ENCODE peak calls at places on chromosomes 11 and 22, in seven cellular contexts. S is fibroblast of lung, M is breast epithelium, R is heart left ventricle, B is endothelial cell of umbilical vein, E is gastrocnemius medialis, V is heart right ventricle. W is an unnamed sample.

GRCh38 chr22:36299911-36300310 is 47.0 kb downstream of the APOL1 start:
- DNase-seq in B (no peak), R (no peak), V (no peak), S (no peak), M (no peak), E (no peak), W (no peak)

GRCh38 chr22:48858121-48858520 is 969.6 kb downstream of the BRD1 start:
- DNase-seq in M (no peak), B (no peak), V (no peak), E (no peak), R (no peak), S (no peak), W (no peak)

GRCh38 chr22:38228873-38229740 is 27.3 kb downstream of the MAFF start:
- DNase-seq in R (peak), M (peak), E (peak), B (peak), S (peak), V (no peak), W (no peak)

GRCh38 chr11:33724644-33725035 is 11.6 kb downstream of the CD59 start:
- DNase-seq in V (no peak), R (no peak), B (peak), S (peak), M (peak), E (peak), W (no peak)

GRCh38 chr11:129278586-129279319 is 86.6 kb upstream of the ARHGAP32 start:
- DNase-seq in E (no peak), M (no peak), S (no peak), B (no peak), R (peak), V (no peak), W (no peak)

GRCh38 chr11:12469451-12469850 is 92.1 kb downstream of the PARVA start:
- DNase-seq in V (no peak), R (no peak), B (peak), S (peak), M (no peak), E (no peak), W (peak)

GRCh38 chr22:41478891-41479521 is 10.1 kb downstream of the ACO2 start:
- DNase-seq in S (peak), B (no peak), R (no peak), E (peak), V (no peak), M (no peak), W (peak)

GRCh38 chr22:48959496-48959895 is 868.2 kb downstream of the BRD1 start:
- DNase-seq in E (no peak), B (no peak), S (no peak), R (no peak), M (peak), V (no peak), W (no peak)

GRCh38 chr11:57402188-57403066 is 12.0 kb upstream of the PRG2 start:
- DNase-seq in M (no peak), E (no peak), V (no peak), S (peak), R (no peak), B (no peak), W (no peak)

GRCh38 chr11:626475-627272 is at the start of gene SCT:
- DNase-seq in M (no peak), V (no peak), B (no peak), S (no peak), E (no peak), R (no peak), W (no peak)

GRCh38 chr11:21137813-21138212 is 468.4 kb downstream of the NELL1 start:
- DNase-seq in S (no peak), E (no peak), R (no peak), B (no peak), V (no peak), M (no peak), W (no peak)

GRCh38 chr11:110340427-110340826 is 44.0 kb upstream of the RDX start:
- DNase-seq in S (no peak), V (no peak), B (no peak), E (no peak), R (no peak), M (no peak), W (no peak)

GRCh38 chr11:88016392-88017020 is 158.7 kb downstream of the RAB38 start:
- DNase-seq in R (peak), V (peak), B (peak), E (peak), M (peak), S (peak), W (peak)

GRCh38 chr11:118132385-118133151 is 20.1 kb downstream of the SCN4B start:
- DNase-seq in M (no peak), V (no peak), E (no peak), B (no peak), S (no peak), R (no peak), W (no peak)

GRCh38 chr11:78138694-78139421 is 568 bp downstream of the ALG8 start:
- DNase-seq in S (peak), R (no peak), E (no peak), M (no peak), B (no peak), V (no peak), W (no peak)

GRCh38 chr22:45830531-45831245 is 146.3 kb downstream of the WNT7B start:
- DNase-seq in M (no peak), V (no peak), B (peak), R (no peak), S (peak), E (no peak), W (no peak)

GRCh38 chr11:34480339-34480738 is 33.3 kb downstream of the ELF5 start:
- DNase-seq in M (peak), B (no peak), S (peak), V (no peak), R (no peak), E (no peak), W (no peak)

GRCh38 chr11:10298342-10298741 is 4.3 kb upstream of the SBF2 start:
- DNase-seq in M (no peak), V (no peak), B (no peak), S (peak), R (no peak), E (no peak), W (no peak)

GRCh38 chr22:25202290-25202921 is 2.7 kb downstream of the CRYBB3 start:
- DNase-seq in V (peak), S (peak), R (no peak), E (peak), B (peak), M (no peak), W (peak)

GRCh38 chr11:84247129-84247528 is 961.0 kb upstream of the CCDC90B start:
- DNase-seq in E (no peak), S (no peak), V (no peak), R (no peak), B (no peak), M (no peak), W (no peak)

GRCh38 chr11:34707462-34707840 is 86.6 kb downstream of the EHF start:
- DNase-seq in E (no peak), B (no peak), M (no peak), S (no peak), V (no peak), R (no peak), W (no peak)

GRCh38 chr22:39655736-39656285 is 85.3 kb downstream of the CACNA1I start:
- DNase-seq in B (no peak), V (no peak), S (no peak), E (no peak), M (no peak), R (no peak), W (no peak)

GRCh38 chr11:16816358-16817270 is 78.2 kb downstream of the C11orf58 start:
- DNase-seq in E (no peak), V (no peak), R (no peak), S (no peak), M (no peak), B (no peak), W (no peak)

GRCh38 chr22:24592846-24593809 is at the start of gene LRRC75B:
- DNase-seq in B (peak), V (peak), M (peak), S (peak), E (peak), R (peak), W (peak)

GRCh38 chr11:66101055-66101454 is 31.0 kb downstream of the PACS1 start:
- DNase-seq in R (no peak), S (no peak), V (no peak), E (no peak), M (no peak), B (no peak), W (no peak)
- H3K27ac ChIP-seq in R (no peak), S (no peak), V (no peak), E (no peak), M (no peak), B (no peak), W (no peak)

DNA sequence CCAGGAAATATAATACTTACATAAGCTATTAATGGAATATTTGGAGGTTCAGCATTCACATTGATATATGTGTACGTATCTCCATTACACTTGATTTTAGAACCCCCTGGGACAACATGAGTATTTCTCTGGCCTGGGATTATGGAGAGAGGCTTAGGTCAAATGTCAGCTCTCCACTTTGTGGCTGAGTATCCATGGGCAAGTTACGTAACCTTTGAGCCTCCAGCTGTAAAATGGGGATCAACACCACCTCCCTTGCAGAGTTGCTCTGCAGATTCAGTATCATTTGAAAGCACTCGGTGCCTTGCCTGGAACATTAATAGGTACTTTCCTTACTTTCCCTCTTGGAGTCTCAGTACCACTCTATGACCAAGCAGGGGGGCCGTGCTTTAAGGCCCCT is 33.2 kb downstream of the C22orf31 start:
- DNase-seq in V (no peak), S (no peak), M (no peak), R (no peak), E (no peak), B (no peak), W (no peak)
- H3K27ac ChIP-seq in V (no peak), S (no peak), M (no peak), R (no peak), E (no peak), B (no peak), W (peak)

DNA sequence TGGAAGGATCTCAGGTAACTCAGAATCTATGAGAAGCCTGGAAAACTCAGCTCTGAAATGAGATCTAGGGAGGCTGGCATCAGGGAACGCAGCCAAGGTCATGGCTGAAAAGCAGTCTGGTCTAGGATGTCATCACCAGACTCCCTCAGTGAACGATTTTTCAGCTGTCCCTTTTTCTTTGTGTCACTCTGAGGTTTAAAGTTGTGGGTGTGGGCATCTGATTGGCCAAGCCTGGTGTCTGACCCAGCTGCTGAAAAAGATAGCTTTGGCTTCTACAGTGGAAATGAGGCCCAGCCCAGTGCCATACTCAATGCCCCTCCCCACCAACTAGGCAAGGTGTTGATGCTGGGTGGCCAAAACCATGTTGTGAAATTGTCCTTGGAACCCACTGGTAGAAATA is 14.5 kb downstream of the RPS3 start:
- DNase-seq in R (no peak), E (peak), B (no peak), S (no peak), M (no peak), V (no peak), W (no peak)
- H3K27ac ChIP-seq in R (no peak), E (peak), B (no peak), S (no peak), M (no peak), V (no peak), W (no peak)

GRCh38 chr11:66855574-66856495 is 1.0 kb upstream of the LRFN4 start:
- DNase-seq in B (peak), M (peak), S (peak), E (peak), R (peak), V (peak), W (peak)

GRCh38 chr11:66856496-66857233 is at the start of gene LRFN4:
- DNase-seq in S (peak), V (no peak), R (peak), B (no peak), M (no peak), E (no peak), W (no peak)

GRCh38 chr11:66858186-66858938 is 1.5 kb downstream of the LRFN4 start:
- DNase-seq in M (no peak), V (no peak), B (no peak), S (no peak), E (no peak), R (peak), W (no peak)

GRCh38 chr11:66857927-66858185 is 992 bp downstream of the LRFN4 start:
- DNase-seq in M (no peak), B (no peak), R (no peak), V (no peak), S (no peak), E (no peak), W (no peak)

GRCh38 chr11:66857234-66857926 is 516 bp downstream of the LRFN4 start:
- DNase-seq in V (no peak), R (peak), S (peak), E (no peak), M (no peak), B (no peak), W (no peak)
- H3K27ac ChIP-seq in V (no peak), R (peak), S (no peak), E (peak), M (peak), B (peak), W (peak)

W was measured in tibial nerve.